ENCODE peak calls at places on chromosomes 1 and 21, in nine cellular contexts. S is left lung, U is PC-3, T is neural progenitor cell, Y is HCT116, J is SK-N-SH, P is thoracic aorta, Z is brain microvascular endothelial cell, G is IMR-90. D is an unnamed sample.

GRCh38 chr1:154970631-154971340 is at the start of gene SHC1:
- DNase-seq in S (peak; percentile 93), Y (no peak), U (peak; percentile 81), P (peak; percentile 77), T (peak; percentile 96), G (peak; percentile 92), J (peak; percentile 90), Z (peak; percentile 88), D (peak; percentile 98)

GRCh38 chr1:208254862-208255261 is 10.7 kb upstream of the PLXNA2 start:
- DNase-seq in G (peak; percentile 52), T (no peak), P (no peak), U (no peak), Y (no peak), S (no peak), J (no peak), Z (peak; percentile 33), D (no peak)

GRCh38 chr1:232273071-232273470 is 356.9 kb downstream of the SIPA1L2 start:
- DNase-seq in U (no peak), P (no peak), Z (no peak), S (no peak), G (peak; percentile 13), J (no peak), T (no peak), Y (no peak), D (no peak)

GRCh38 chr1:59393211-59394180 is 96.6 kb downstream of the FGGY start:
- DNase-seq in T (peak; percentile 51), P (peak; percentile 47), U (no peak), J (no peak), Z (peak; percentile 78), Y (no peak), G (peak; percentile 91), S (peak; percentile 52), D (no peak)

GRCh38 chr1:187744665-187745064 is 915.9 kb downstream of the PLA2G4A start:
- DNase-seq in J (no peak), G (no peak), Z (no peak), S (no peak), Y (no peak), U (no peak), P (no peak), T (no peak), D (no peak)

GRCh38 chr1:228809621-228810313 is 74.5 kb downstream of the RHOU start:
- DNase-seq in Y (no peak), S (no peak), T (no peak), J (no peak), P (no peak), G (no peak), Z (no peak), U (no peak), D (peak; percentile 30)

GRCh38 chr1:3652538-3653285 is 396 bp downstream of the TP73 start:
- DNase-seq in Y (peak; percentile 18), P (no peak), S (no peak), G (no peak), T (peak; percentile 54), U (no peak), Z (no peak), J (peak; percentile 76), D (peak; percentile 84)

GRCh38 chr21:42365770-42366169 is 565 bp downstream of the TFF1 start:
- DNase-seq in S (no peak), P (no peak), G (no peak), Y (no peak), J (no peak), Z (no peak), T (no peak), U (no peak), D (no peak)

GRCh38 chr1:109065137-109065536 is 10.7 kb downstream of the TAF13 start:
- DNase-seq in J (no peak), T (no peak), S (no peak), Z (no peak), G (no peak), Y (no peak), P (no peak), U (no peak), D (no peak)

GRCh38 chr1:119655160-119655559 is 7.1 kb upstream of the ZNF697 start:
- DNase-seq in G (peak; percentile 28), J (no peak), P (no peak), Z (no peak), T (no peak), Y (no peak), S (no peak), U (no peak), D (no peak)

GRCh38 chr1:232459826-232460225 is 170.1 kb downstream of the SIPA1L2 start:
- DNase-seq in Y (no peak), Z (no peak), J (no peak), T (peak; percentile 32), G (no peak), P (no peak), U (no peak), S (no peak), D (peak; percentile 46)

GRCh38 chr1:93593868-93594602 is 87.6 kb downstream of the BCAR3 start:
- DNase-seq in U (no peak), G (no peak), T (no peak), Y (no peak), S (no peak), J (no peak), Z (no peak), P (no peak), D (no peak)

GRCh38 chr1:173249349-173249748 is 42.2 kb upstream of the TNFSF4 start:
- DNase-seq in G (no peak), P (no peak), U (peak; percentile 51), S (no peak), Z (no peak), J (no peak), Y (no peak), T (no peak), D (no peak)

GRCh38 chr1:29425656-29426055 is 189.3 kb downstream of the PTPRU start:
- DNase-seq in J (no peak), Z (no peak), P (no peak), Y (no peak), S (no peak), G (no peak), T (no peak), U (no peak), D (no peak)

GRCh38 chr1:112515311-112516009 is 6.7 kb downstream of the WNT2B start:
- DNase-seq in P (no peak), Y (no peak), G (peak; percentile 83), T (peak; percentile 96), U (peak; percentile 22), J (no peak), S (no peak), Z (peak; percentile 46), D (peak; percentile 74)

DNA sequence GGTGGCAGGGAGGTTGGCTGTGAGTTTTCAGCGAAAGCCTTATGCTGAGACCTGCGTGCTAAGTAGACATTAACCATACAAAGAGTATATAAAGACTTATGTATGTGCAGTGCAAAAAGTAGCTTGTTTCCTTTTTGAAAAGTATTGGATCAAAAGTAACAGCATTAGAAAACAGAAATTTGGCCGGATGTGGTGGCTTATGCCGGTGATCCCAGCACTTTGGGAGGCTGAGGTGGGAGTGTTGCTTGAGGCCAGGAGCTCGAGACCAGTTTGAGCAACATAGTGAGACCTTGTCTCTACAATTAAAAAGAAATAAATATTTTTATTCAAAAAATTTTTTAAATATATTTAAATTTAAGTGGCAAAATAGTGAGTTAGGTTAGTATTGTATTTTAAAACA is 2.2 kb downstream of the RPAP2 start:
- DNase-seq in J (no peak), G (no peak), S (no peak), Y (no peak), P (no peak), U (no peak), T (no peak), Z (no peak), D (no peak)
- H3K4me3 ChIP-seq in J (no peak overlapping the region), G (no peak overlapping the region), S (no peak overlapping the region), Y (no peak overlapping the region), P (no peak overlapping the region), U (no peak overlapping the region), T (peak overlapping the region; percentile 83), Z (no peak overlapping the region), D (no peak overlapping the region)

GRCh38 chr1:202649553-202650392 is 60.5 kb downstream of the SYT2 start:
- DNase-seq in G (no peak), S (no peak), J (no peak), Y (no peak), Z (no peak), P (no peak), U (no peak), T (no peak), D (no peak)
- H3K27me3 ChIP-seq in G (peaks cover 91% of the 10 kb centered on the region), S (peaks cover 4% of the 10 kb centered on the region), J (peaks cover 33% of the 10 kb centered on the region), Y (peaks cover 46% of the 10 kb centered on the region), Z (peaks cover 48% of the 10 kb centered on the region), P (no peaks in the 10 kb centered on the region), U (peaks cover 9% of the 10 kb centered on the region), T (peaks cover 30% of the 10 kb centered on the region), D (peaks cover 5% of the 10 kb centered on the region)

GRCh38 chr21:32320059-32320458 is 21.4 kb downstream of the MRAP start:
- DNase-seq in G (no peak), U (no peak), P (no peak), J (no peak), S (no peak), Z (no peak), T (no peak), Y (no peak), D (no peak)
- H3K36me3 ChIP-seq in G (peaks cover 78% of the 10 kb centered on the region), U (peaks cover 87% of the 10 kb centered on the region), P (peaks cover 84% of the 10 kb centered on the region), J (peaks cover 70% of the 10 kb centered on the region), S (no peaks in the 10 kb centered on the region), Z (peaks cover 83% of the 10 kb centered on the region), T (no peaks in the 10 kb centered on the region), Y (peaks cover 70% of the 10 kb centered on the region), D (peaks cover 63% of the 10 kb centered on the region)

GRCh38 chr1:42957229-42957879 is 1.3 kb downstream of the SLC2A1 start:
- DNase-seq in P (no peak), J (no peak), Y (no peak), S (no peak), U (no peak), G (no peak), Z (no peak), T (no peak), D (peak; percentile 57)

GRCh38 chr1:42953182-42954180 is 5.2 kb downstream of the SLC2A1 start:
- DNase-seq in J (peak; percentile 40), Y (no peak), T (no peak), S (no peak), P (no peak), Z (no peak), U (no peak), G (no peak), D (no peak)

GRCh38 chr1:42956739-42957138 is 1.9 kb downstream of the SLC2A1 start:
- DNase-seq in J (no peak), U (no peak), Y (no peak), G (no peak), Z (no peak), T (no peak), P (no peak), S (no peak), D (no peak)

GRCh38 chr1:42957880-42958487 is 684 bp downstream of the SLC2A1 start:
- DNase-seq in Z (peak; percentile 23), T (peak; percentile 84), Y (no peak), P (no peak), U (peak; percentile 68), S (peak; percentile 54), J (peak; percentile 95), G (peak; percentile 40), D (peak; percentile 98)

DNA sequence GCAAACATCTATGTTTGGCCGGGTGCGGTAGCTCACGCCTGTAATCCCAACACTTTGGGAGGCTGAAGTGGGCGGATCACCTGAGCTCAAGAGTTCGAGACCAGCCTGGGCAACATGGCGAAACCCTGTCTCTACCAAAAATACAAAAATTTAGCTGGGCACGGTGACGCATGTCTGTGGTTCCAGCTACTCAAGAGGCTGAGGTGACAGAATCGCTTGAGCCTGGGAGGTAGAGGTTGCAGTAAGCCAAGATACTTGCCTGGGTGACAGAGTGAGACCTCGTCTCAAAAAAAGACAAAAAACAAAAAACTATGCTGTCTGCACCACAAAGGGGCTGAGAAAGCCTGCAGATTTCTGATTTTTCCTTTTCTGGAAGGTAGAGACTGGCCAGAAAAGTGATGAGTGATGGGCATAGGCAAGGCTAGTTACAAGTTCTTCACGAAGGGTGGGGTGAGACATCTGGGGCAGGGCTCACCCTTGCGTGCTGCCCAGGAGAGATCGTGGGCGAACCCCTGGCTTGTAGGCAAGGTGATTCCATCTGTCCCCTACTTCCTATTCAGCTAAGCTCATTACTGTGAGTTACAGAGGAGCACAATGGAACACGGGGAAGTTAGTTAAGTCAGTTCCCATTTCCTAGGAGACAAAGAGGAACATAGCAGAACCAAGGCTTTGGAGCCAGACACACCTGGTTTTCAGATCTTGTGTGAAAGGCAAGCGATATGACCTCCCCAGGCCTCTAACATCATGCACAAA is 3.2 kb downstream of the SLC2A1 start:
- DNase-seq in Z (no peak), G (no peak), S (no peak), P (no peak), T (peak; percentile 61), Y (no peak), U (no peak), J (no peak), D (no peak)
- H3K4me3 ChIP-seq in Z (no peak overlapping the region), G (peak overlapping the region; percentile 42), S (no peak overlapping the region), P (no peak overlapping the region), T (peak overlapping the region; percentile 100), Y (peak overlapping the region; percentile 1), U (peak overlapping the region; percentile 54), J (no peak overlapping the region), D (no peak overlapping the region)

D was measured in H7.